ENCODE peak calls at places on chromosomes 12 and 14, in eight cellular contexts. O is HT1080; Q is SW480; I is neural progenitor cell; H is retina; S is ACHN; L is EH; T is stimulated activated naive B cell treated with anti-CD40 and anti-IgM and Interleukin-4, amounts not matched to agents 10 μg/mL and 1 μg/mL and 100 μg/mL, for 72 hours. R is an unnamed sample.
A peak's percentile ranks its signal among the peaks of the same experiment; 100 is the strongest.

GRCh38 chr12:3132636-3133409 is 55.6 kb downstream of the TSPAN9 start:
- DNase-seq in O (no peak), T (no peak), S (no peak), H (no peak), L (peak; percentile 88), Q (no peak), I (no peak), R (no peak)

GRCh38 chr14:59739794-59740193 is 130.8 kb downstream of the RTN1 start:
- DNase-seq in Q (no peak), L (no peak), I (no peak), S (no peak), H (no peak), T (no peak), O (peak; percentile 38), R (no peak)

GRCh38 chr12:58966939-58967338 is 46.6 kb upstream of the LRIG3 start:
- DNase-seq in L (peak; percentile 33), T (no peak), O (no peak), Q (no peak), H (no peak), S (no peak), I (no peak), R (no peak)

GRCh38 chr14:33686856-33687255 is 264.0 kb downstream of the EGLN3 start:
- DNase-seq in L (peak; percentile 62), Q (no peak), H (no peak), T (no peak), I (no peak), S (no peak), O (no peak), R (no peak)

GRCh38 chr12:111274820-111275219 is 94.1 kb downstream of the PHETA1 start:
- DNase-seq in O (peak; percentile 14), H (no peak), T (no peak), S (peak; percentile 28), Q (no peak), I (peak; percentile 33), L (peak; percentile 8), R (no peak)

GRCh38 chr14:71089974-71090373 is 182.7 kb downstream of the PCNX1 start:
- DNase-seq in I (no peak), L (peak; percentile 67), T (no peak), Q (no peak), H (no peak), S (no peak), O (no peak), R (no peak)

GRCh38 chr12:80756875-80757274 is 40.2 kb downstream of the MYF5 start:
- DNase-seq in I (no peak), S (no peak), O (no peak), T (no peak), Q (no peak), H (no peak), L (peak; percentile 67), R (no peak)

GRCh38 chr14:22822017-22822618 is 6.9 kb upstream of the SLC7A7 start:
- DNase-seq in H (peak; percentile 52), O (no peak), S (no peak), T (no peak), Q (peak; percentile 52), L (no peak), I (peak; percentile 47), R (no peak)

GRCh38 chr14:96858643-96859042 is 61.5 kb downstream of the VRK1 start:
- DNase-seq in Q (no peak), L (no peak), I (no peak), H (no peak), O (no peak), S (no peak), T (no peak), R (no peak)

GRCh38 chr12:57737467-57738141 is 938 bp downstream of the AGAP2 start:
- DNase-seq in Q (no peak), T (no peak), S (peak; percentile 50), I (peak; percentile 80), L (peak; percentile 30), H (peak; percentile 70), O (no peak), R (no peak)

GRCh38 chr12:114770323-114770722 is 86.3 kb upstream of the TBX3 start:
- DNase-seq in H (no peak), S (no peak), L (peak; percentile 15), I (no peak), O (no peak), T (no peak), Q (no peak), R (no peak)

GRCh38 chr12:114063435-114063834 is 97.3 kb upstream of the RBM19 start:
- DNase-seq in H (no peak), S (no peak), L (no peak), T (no peak), I (no peak), O (peak; percentile 8), Q (no peak), R (no peak)

GRCh38 chr12:88579941-88580871 is at the start of gene KITLG:
- DNase-seq in S (peak; percentile 95), I (peak; percentile 93), T (no peak), O (peak; percentile 79), H (peak; percentile 96), L (peak; percentile 91), Q (peak; percentile 83), R (peak; percentile 54)

GRCh38 chr12:48045965-48046364 is 41.7 kb upstream of the COL2A1 start:
- DNase-seq in T (no peak), Q (no peak), O (no peak), S (no peak), I (no peak), L (no peak), H (no peak), R (no peak)

GRCh38 chr14:89292579-89293348 is 124.3 kb downstream of the FOXN3 start:
- DNase-seq in I (no peak), O (no peak), L (no peak), T (no peak), S (no peak), Q (no peak), H (no peak), R (no peak)

GRCh38 chr14:49306152-49306751 is 279.9 kb downstream of the RPS29 start:
- DNase-seq in Q (peak; percentile 36), O (peak; percentile 46), L (peak; percentile 1), T (no peak), H (peak; percentile 51), S (peak; percentile 23), I (peak; percentile 47), R (peak; percentile 3)

GRCh38 chr12:3150820-3151590 is 73.8 kb downstream of the TSPAN9 start:
- DNase-seq in O (no peak), T (no peak), L (peak; percentile 70), S (no peak), I (peak; percentile 68), Q (no peak), H (peak; percentile 38), R (peak; percentile 25)

GRCh38 chr12:121776190-121777098 is 17.0 kb downstream of the RHOF start:
- DNase-seq in I (peak; percentile 89), S (peak; percentile 83), O (peak; percentile 46), H (peak; percentile 69), Q (peak; percentile 53), T (peak; percentile 72), L (peak; percentile 60), R (no peak)

GRCh38 chr12:29552324-29552927 is 54.9 kb upstream of the OVCH1 start:
- DNase-seq in T (peak; percentile 25), I (peak; percentile 70), L (peak; percentile 51), S (peak; percentile 59), O (peak; percentile 11), Q (peak; percentile 71), H (peak; percentile 41), R (peak; percentile 11)

GRCh38 chr12:21324551-21324950 is 10.2 kb downstream of the SLCO1A2 start:
- DNase-seq in H (no peak), Q (no peak), L (no peak), T (no peak), S (no peak), O (no peak), I (peak; percentile 64), R (no peak)

GRCh38 chr12:124505001-124505818 is 62.2 kb downstream of the NCOR2 start:
- DNase-seq in S (no peak), T (no peak), H (no peak), O (no peak), L (no peak), I (no peak), Q (no peak), R (no peak)

GRCh38 chr12:22803725-22804124 is 178.8 kb downstream of the ETNK1 start:
- DNase-seq in T (no peak), I (no peak), Q (no peak), O (no peak), H (no peak), L (no peak), S (peak; percentile 14), R (no peak)

GRCh38 chr14:61616524-61617185 is 78.7 kb upstream of the HIF1A start:
- DNase-seq in O (peak; percentile 70), T (no peak), L (peak; percentile 85), H (no peak), Q (no peak), I (no peak), S (peak; percentile 49), R (no peak)

GRCh38 chr14:83473416-83473815 is 1939.8 kb upstream of the SEL1L start:
- DNase-seq in O (no peak), S (no peak), L (no peak), H (no peak), I (no peak), Q (no peak), T (no peak), R (no peak)

GRCh38 chr12:122949405-122949804 is 16.9 kb downstream of the ABCB9 start:
- DNase-seq in O (no peak), T (no peak), I (no peak), S (no peak), L (no peak), Q (no peak), H (no peak), R (no peak)

R was measured in LNCaP clone FGC.